ENCODE peak calls at places on chromosomes 11 and 22, in four cellular contexts. F is esophagus squamous epithelium, D is hepatocyte, U is lung. P is an unnamed sample.

GRCh38 chr22:30267382-30268302 is 991 bp upstream of the OSM start:
- DNase-seq in F (no peak), D (no peak), U (no peak), P (no peak)

GRCh38 chr11:37182036-37182435 is 584.0 kb upstream of the RAG2 start:
- DNase-seq in F (no peak), D (no peak), U (no peak), P (no peak)

GRCh38 chr11:67273260-67273990 is 7.2 kb downstream of the GRK2 start:
- DNase-seq in F (no peak), D (no peak), U (no peak), P (no peak)

GRCh38 chr11:119592642-119593041 is 136.4 kb downstream of the NECTIN1 start:
- DNase-seq in F (no peak), D (no peak), U (no peak), P (no peak)

GRCh38 chr11:126874831-126875230 is 125.7 kb downstream of the KIRREL3 start:
- DNase-seq in F (no peak), D (no peak), U (no peak), P (no peak)

GRCh38 chr11:36034572-36035331 is 90.9 kb downstream of the LDLRAD3 start:
- DNase-seq in F (no peak), D (peak), U (no peak), P (no peak)

GRCh38 chr11:93487032-93487483 is 56.1 kb downstream of the SMCO4 start:
- DNase-seq in F (no peak), D (peak), U (no peak), P (no peak)

GRCh38 chr11:21263026-21263425 is 593.6 kb downstream of the NELL1 start:
- DNase-seq in F (no peak), D (no peak), U (no peak), P (no peak)

GRCh38 chr11:111913997-111914396 is 1.5 kb downstream of the HSPB2 start:
- DNase-seq in F (no peak), D (no peak), U (no peak), P (no peak)

GRCh38 chr11:3160252-3161031 is 4.7 kb downstream of the OSBPL5 start:
- DNase-seq in F (no peak), D (peak), U (peak), P (no peak)

GRCh38 chr11:102760355-102761035 is 19.9 kb downstream of the MMP10 start:
- DNase-seq in F (no peak), D (peak), U (no peak), P (no peak)

GRCh38 chr11:47466701-47467250 is 17.8 kb upstream of the RAPSN start:
- DNase-seq in F (no peak), D (no peak), U (no peak), P (no peak)

DNA sequence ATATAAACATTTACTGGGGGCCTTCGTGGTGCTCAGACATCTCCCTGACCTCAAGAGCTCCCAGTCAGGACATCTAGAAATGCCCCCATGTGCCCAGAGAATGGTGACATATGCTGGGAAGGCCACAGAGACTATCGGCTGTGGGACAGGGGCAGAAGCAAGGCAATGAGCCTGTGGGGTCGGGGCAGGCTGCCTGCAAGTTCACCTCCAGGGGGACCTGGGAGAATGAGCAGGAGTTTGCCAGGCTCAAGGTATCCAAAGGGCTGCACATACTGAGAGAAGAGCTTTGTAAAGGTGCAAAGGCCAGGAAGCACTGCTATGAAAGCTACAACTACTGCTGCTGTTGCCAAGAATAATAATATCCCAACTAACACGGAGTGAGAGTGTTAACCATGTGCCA is 233.9 kb downstream of the TENM4 start:
- DNase-seq in F (no peak), D (no peak), U (no peak), P (no peak)
- TF ChIP-seq CTCF in F (no peak), D (no peak), U (no peak), P (no peak)

DNA sequence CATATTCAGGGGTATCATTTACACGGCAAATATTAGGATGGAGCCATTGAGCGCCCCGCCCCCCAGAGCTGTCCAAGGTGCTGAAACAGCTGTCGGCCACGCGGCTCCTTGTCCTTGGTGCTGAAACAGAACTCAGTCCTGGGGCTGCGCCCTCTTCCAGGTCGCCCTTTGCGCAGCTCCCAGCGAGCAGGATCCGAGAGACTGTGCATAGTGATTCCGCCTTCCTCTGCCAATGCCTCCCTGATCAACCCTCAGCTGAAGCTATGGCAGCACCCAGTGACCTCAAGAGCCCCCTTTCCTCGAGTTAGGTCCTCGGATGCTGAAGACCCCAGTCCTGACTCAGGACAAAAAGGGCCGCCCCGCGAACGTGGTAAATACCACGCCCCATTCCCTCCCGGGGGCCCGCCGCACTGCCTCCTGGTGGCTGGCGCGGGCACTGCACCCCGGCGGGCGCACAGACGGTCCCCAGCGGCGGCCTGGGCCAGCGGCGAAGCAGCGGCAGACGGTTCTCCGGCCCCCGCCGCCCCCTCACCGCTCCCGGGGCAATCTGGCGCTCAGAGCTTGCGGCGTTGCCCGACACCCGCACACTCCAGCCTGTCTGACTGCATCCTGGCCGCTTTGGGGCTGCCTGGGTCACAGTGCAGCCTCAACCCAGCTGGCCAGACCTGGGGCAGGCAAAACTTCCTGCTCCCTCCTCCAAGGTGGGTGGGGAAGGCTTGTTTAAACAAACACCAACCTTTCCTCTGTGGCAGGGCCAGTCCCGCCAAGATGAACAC is 13.4 kb downstream of the SYT7 start:
- DNase-seq in F (no peak), D (peak), U (peak), P (peak)
- H3K4me3 ChIP-seq in F (no peak), D (no peak), U (no peak), P (no peak)

DNA sequence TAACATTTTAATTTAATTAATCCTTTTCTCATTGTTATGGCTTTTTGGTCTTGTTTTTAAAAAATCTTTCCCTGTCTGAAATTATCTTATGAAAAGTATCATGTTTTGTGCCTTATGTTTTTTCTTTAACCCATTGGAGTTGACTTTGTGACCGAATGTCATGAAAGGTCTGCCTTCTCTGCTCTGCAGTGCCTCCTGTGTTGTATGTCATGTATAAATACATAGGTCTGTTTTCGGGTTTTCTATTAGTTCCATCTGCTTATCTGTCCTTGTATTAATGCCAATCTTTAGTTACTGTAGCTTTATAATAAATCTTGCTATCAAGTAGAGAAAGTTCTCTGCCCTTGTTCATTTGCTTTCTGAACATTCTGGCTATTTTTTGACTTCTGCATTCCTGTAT is 73.0 kb downstream of the ZBTB44 start:
- DNase-seq in F (no peak), D (no peak), U (no peak), P (no peak)
- TF ChIP-seq CTCF in F (no peak), D (no peak), U (no peak), P (no peak)

DNA sequence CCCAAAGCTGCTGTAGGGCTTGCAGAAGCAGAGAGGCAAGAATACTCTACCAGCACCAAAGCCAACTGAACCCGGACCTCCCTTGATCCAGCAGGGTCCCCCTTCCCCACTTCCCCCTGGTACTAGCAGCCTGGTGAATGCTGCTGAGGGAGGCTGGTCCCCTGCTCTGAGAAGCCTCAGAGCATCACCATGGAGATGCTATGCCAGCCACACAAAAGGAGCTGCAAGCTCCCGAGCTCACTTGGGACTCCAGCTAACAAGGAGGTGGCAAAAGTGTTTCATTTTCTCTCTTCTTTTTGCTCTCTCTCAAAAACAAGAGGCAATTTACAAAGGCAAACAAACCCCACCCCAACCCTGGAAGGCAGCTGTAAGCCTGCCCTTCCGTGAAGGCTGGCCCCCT is 509.8 kb downstream of the BUD13 start:
- DNase-seq in F (no peak), D (no peak), U (no peak), P (no peak)
- H3K4me3 ChIP-seq in F (no peak), D (no peak), U (no peak), P (no peak)

GRCh38 chr11:132111781-132112380 is 741.5 kb downstream of the NTM start:
- DNase-seq in F (no peak), D (no peak), U (no peak), P (no peak)

GRCh38 chr11:132115454-132115853 is 745.0 kb downstream of the NTM start:
- DNase-seq in F (no peak), D (no peak), U (no peak), P (no peak)

GRCh38 chr11:132114743-132115142 is 744.3 kb downstream of the NTM start:
- DNase-seq in F (no peak), D (no peak), U (no peak), P (no peak)

GRCh38 chr11:132116516-132116915 is 746.1 kb downstream of the NTM start:
- DNase-seq in F (no peak), D (no peak), U (no peak), P (no peak)

DNA sequence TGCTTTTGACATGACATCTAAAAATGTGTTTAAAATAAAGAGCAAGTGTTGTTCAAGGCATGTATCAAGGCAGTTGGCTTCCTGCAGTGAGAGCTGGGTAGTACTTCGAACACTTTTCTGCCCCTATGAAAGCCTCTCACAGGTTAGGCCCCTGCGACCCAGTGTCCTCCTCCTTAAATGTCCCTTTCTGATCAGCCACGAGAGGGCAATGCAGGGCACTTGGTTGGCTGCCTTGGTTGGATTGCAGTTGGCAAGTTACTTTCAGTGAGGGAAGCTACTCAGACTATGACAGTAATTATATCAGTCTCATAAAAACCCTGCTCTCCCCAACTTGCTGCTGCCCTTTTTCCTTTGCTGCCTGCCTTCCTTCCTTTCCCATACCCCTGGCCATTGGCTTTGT is 743.8 kb downstream of the NTM start:
- DNase-seq in F (no peak), D (peak), U (no peak), P (no peak)
- TF ChIP-seq CTCF in F (no peak), D (peak), U (no peak), P (peak)

GRCh38 chr11:29224739-29225384 is 792.0 kb downstream of the KCNA4 start:
- DNase-seq in F (no peak), D (no peak), U (no peak), P (no peak)
- H3K4me3 ChIP-seq in F (no peak), D (no peak), U (no peak), P (no peak)

GRCh38 chr11:116695657-116696254 is 77.0 kb downstream of the BUD13 start:
- DNase-seq in F (no peak), D (no peak), U (no peak), P (no peak)
- TF ChIP-seq CTCF in F (no peak), D (no peak), U (no peak), P (no peak)

GRCh38 chr11:16239130-16240105 is 116.9 kb downstream of the SOX6 start:
- DNase-seq in F (no peak), D (no peak), U (no peak), P (no peak)
- H3K4me3 ChIP-seq in F (no peak), D (no peak), U (no peak), P (no peak)

DNA sequence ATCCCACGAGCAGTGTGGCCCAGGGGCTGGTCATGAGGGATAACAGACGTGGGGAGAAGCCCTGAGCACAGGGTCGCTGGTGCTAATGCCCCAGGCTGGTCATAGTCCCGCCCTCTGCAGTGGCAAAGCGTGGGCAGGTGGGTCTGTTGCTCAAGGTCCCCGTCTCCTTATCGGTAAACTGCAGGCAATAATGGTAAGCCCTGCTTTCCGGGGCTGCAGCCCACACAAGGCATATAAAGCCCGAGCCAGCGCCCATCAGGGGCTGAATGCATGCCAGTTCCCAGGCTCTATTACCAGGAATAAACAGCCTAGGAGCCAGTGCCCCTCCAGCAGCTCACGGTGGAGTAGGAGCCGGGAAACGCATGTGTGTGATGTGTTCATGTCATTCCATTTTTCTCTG is 261.0 kb downstream of the BRD1 start:
- DNase-seq in F (no peak), D (no peak), U (no peak), P (no peak)
- TF ChIP-seq CTCF in F (no peak), D (no peak), U (no peak), P (no peak)